ENCODE peak calls at places on chromosomes 7 and 10, in four cellular contexts. A is astrocyte of the spinal cord, N is fibroblast of mammary gland, B is ovary. S is an unnamed sample.

GRCh38 chr7:92609921-92610518 is 19.8 kb upstream of the FAM133B start:
- DNase-seq in A (peak), N (no peak), B (no peak), S (no peak)

GRCh38 chr10:58888957-58889356 is 287.5 kb upstream of the PHYHIPL start:
- DNase-seq in N (no peak), A (no peak), B (no peak), S (no peak)

GRCh38 chr10:88467835-88468485 is 115.2 kb downstream of the RNLS start:
- DNase-seq in N (peak), A (no peak), B (no peak), S (no peak)

GRCh38 chr7:75945297-75946168 is 30.6 kb downstream of the POR start:
- DNase-seq in B (peak), A (no peak), N (peak), S (no peak)

GRCh38 chr10:76717141-76717540 is 920.5 kb downstream of the KCNMA1 start:
- DNase-seq in N (peak), A (peak), B (no peak), S (peak)

GRCh38 chr10:78196964-78197363 is 163.3 kb downstream of the RPS24 start:
- DNase-seq in B (no peak), A (peak), N (peak), S (peak)

GRCh38 chr7:39888171-39888853 is 61.7 kb upstream of the CDK13 start:
- DNase-seq in N (no peak), B (no peak), A (no peak), S (no peak)

GRCh38 chr7:152464312-152465117 is 28.7 kb upstream of the KMT2C start:
- DNase-seq in A (peak), B (peak), N (peak), S (peak)

GRCh38 chr7:32154797-32155196 is 84.6 kb upstream of the PDE1C start:
- DNase-seq in A (peak), N (peak), B (no peak), S (no peak)

GRCh38 chr7:129832282-129832681 is 120.5 kb downstream of the UBE2H start:
- DNase-seq in N (no peak), B (no peak), A (no peak), S (no peak)

GRCh38 chr10:72274730-72275350 is 1.1 kb downstream of the DDIT4 start:
- DNase-seq in A (peak), N (peak), B (peak), S (no peak)

GRCh38 chr10:75175046-75175445 is 35.5 kb upstream of the VDAC2 start:
- DNase-seq in A (no peak), B (no peak), N (no peak), S (no peak)

GRCh38 chr10:131250454-131251145 is 60.9 kb downstream of the TCERG1L start:
- DNase-seq in B (no peak), A (no peak), N (no peak), S (no peak)

GRCh38 chr10:19816420-19817250 is at the start of gene PLXDC2:
- DNase-seq in A (peak), N (peak), B (peak), S (no peak)

GRCh38 chr10:86693721-86694369 is 25.5 kb downstream of the LDB3 start:
- DNase-seq in A (peak), B (peak), N (peak), S (no peak)

GRCh38 chr10:51186358-51186757 is 112.1 kb downstream of the PRKG1 start:
- DNase-seq in N (no peak), B (no peak), A (no peak), S (no peak)

GRCh38 chr7:82600601-82601000 is 157.0 kb upstream of the CACNA2D1 start:
- DNase-seq in A (no peak), B (no peak), N (peak), S (no peak)

GRCh38 chr7:157976406-157976805 is 611.2 kb downstream of the PTPRN2 start:
- DNase-seq in B (no peak), N (no peak), A (no peak), S (no peak)

GRCh38 chr10:92387289-92387940 is 96.4 kb downstream of the MARCHF5 start:
- DNase-seq in N (peak), A (peak), B (no peak), S (peak)

GRCh38 chr10:22681783-22682183 is 32.6 kb downstream of the PIP4K2A start:
- DNase-seq in B (no peak), N (peak), A (peak), S (peak)

GRCh38 chr10:42988069-42988468 is 88.8 kb upstream of the RET start:
- DNase-seq in N (no peak), B (no peak), A (no peak), S (no peak)

GRCh38 chr10:108862691-108863350 is 1060.5 kb downstream of the XPNPEP1 start:
- DNase-seq in A (peak), B (no peak), N (peak), S (no peak)

GRCh38 chr7:132145466-132145865 is 430.8 kb downstream of the PLXNA4 start:
- DNase-seq in A (peak), N (peak), B (no peak), S (peak)

GRCh38 chr7:2542924-2543871 is 12.1 kb downstream of the BRAT1 start:
- DNase-seq in A (no peak), N (no peak), B (no peak), S (no peak)

GRCh38 chr7:92833024-92833765 is 3.2 kb downstream of the CDK6 start:
- DNase-seq in B (peak), A (peak), N (peak), S (no peak)

DNA sequence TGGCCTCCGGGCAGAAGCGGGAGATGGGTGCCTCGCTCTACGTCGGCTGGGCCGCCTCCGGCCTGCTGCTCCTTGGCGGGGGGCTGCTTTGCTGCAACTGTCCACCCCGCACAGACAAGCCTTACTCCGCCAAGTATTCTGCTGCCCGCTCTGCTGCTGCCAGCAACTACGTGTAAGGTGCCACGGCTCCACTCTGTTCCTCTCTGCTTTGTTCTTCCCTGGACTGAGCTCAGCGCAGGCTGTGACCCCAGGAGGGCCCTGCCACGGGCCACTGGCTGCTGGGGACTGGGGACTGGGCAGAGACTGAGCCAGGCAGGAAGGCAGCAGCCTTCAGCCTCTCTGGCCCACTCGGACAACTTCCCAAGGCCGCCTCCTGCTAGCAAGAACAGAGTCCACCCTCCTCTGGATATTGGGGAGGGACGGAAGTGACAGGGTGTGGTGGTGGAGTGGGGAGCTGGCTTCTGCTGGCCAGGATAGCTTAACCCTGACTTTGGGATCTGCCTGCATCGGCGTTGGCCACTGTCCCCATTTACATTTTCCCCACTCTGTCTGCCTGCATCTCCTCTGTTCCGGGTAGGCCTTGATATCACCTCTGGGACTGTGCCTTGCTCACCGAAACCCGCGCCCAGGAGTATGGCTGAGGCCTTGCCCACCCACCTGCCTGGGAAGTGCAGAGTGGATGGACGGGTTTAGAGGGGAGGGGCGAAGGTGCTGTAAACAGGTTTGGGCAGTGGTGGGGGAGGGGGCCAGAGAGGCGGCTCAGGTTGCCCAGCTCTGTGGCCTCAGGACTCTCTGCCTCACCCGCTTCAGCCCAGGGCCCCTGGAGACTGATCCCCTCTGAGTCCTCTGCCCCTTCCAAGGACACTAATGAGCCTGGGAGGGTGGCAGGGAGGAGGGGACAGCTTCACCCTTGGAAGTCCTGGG is 1.1 kb downstream of the CLDN4 start:
- DNase-seq in A (no peak), N (no peak), B (no peak), S (no peak)
- H3K4me3 ChIP-seq in A (no peak), N (no peak), B (peak), S (no peak)

GRCh38 chr10:69757553-69758309 is 44.0 kb upstream of the COL13A1 start:
- DNase-seq in N (peak), B (peak), A (peak), S (no peak)
- H3K4me3 ChIP-seq in N (no peak), B (no peak), A (no peak), S (no peak)

DNA sequence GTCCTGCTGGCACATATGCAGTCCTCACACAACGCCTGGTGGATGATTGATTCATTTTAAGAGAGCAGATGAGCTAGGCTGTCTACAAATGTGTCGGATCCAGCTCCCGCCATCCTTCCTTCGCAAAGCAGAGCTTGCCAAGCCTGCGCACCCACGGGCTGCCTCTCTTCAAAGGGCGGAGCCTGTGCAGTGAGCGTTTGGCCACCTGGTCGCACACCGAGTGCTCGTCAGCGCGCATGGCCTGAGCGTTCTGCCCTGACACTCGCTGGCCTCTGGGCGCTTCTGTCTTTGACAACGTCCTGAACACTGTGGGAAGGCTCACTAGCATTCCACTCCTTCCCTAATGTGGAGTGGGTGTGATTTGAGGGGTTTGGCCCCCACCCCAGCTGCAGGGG is 47.1 kb upstream of the TMEM72 start:
- DNase-seq in A (no peak), B (no peak), N (peak), S (no peak)
- H3K4me3 ChIP-seq in A (peak), B (peak), N (peak), S (peak)

DNA sequence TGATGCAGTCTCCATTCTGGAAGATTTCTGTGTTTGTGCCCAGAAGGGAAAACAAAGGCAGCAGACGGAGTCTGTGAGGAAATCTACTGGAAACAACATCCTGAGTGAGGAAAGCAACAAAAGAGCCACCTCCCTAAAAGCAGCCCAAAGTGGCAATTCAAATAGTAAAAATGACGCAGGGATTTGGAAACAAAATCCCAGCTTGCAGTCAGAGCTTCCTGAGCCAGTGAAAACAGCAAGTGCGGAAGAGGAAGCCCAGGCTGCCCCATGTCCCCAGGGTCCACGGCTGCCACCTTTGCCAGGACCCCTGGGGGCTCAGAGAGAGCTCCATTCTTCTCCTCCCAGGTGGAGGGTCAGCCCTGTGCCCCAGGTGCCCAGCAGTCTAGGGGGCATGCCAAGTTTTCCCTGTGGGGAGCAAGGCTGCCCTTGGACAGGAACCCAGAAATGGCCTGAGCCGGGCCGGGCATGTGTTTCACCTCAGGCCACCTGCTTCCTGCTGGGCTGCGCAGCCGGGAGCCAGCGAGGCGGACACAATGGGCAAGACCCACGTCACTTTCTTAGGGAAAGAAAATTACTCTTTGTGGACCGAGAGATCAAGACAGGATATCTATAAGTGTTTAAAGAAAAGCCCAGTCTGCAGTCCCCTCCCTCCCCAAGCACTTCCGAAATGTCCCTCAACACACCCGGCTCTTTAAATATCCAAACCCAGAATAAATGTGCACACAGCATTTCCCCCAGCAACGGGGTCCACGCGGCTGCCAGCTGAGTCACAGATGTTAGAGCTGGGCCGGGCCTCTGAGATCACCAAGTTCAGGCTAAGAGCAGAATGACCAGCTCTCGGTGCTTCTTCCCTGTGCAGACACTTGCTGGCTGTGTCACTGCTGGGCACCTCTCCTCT is 231.1 kb downstream of the ARHGAP12 start:
- DNase-seq in N (peak), B (peak), A (peak), S (no peak)
- H3K4me3 ChIP-seq in N (peak), B (no peak), A (no peak), S (peak)

DNA sequence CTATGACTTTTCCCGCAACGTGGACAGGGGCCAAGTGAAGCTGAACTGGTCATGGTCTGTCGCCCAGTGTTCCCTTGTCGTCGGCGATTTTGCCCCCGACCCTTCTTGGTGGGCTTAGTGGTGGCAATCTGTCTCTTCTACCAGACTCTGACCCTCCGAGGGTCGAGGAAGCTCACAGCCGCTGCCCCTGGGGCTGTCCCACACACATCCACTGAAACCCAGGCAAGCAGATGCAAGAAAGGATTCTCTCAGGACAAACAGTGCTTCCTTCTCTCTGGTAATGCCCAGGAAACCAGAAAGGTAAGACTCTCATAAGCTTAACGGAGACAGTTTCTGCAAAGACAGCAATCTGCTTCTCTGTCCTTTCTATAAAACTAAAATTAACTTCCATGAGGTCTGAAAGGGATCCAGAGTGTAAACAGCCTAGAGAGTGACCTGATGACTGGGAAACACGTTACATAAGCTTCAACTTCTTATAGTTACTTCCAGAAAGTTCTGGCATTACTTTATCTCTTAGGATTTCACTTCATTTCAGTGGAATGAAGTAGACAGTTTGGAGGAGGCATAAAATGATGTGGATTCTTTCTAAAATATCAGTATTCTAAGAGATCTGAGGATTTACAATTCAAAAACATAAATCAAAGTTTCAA is 1.2 kb downstream of the CPED1 start:
- DNase-seq in B (peak), N (no peak), A (peak), S (no peak)
- H3K4me3 ChIP-seq in B (peak), N (peak), A (peak), S (peak)

DNA sequence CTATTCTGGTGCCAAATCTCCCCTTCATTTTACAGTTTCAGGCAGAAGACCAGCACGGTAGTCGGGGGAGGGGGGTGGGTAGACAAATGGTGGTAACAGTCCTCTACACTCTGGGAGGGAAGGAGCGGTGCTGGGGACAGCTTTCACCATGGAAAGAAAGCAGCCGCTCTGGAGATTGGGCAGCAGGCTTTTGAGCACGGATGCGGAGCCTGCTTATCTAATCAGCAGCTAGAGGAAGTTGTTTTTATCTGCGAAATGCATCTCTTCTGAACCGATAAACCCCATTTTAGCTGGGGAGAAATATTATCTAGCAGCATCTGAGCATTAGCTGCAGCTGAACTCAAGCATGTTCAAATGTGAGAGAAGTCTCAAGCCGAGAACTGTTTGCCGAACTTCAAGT is 28.8 kb downstream of the IKZF1 start:
- DNase-seq in B (no peak), A (no peak), N (no peak), S (no peak)
- H3K4me3 ChIP-seq in B (no peak), A (no peak), N (no peak), S (no peak)

GRCh38 chr10:28147706-28148105 is 148.8 kb upstream of the ODAD2 start:
- DNase-seq in A (no peak), B (no peak), N (no peak), S (no peak)
- H3K4me3 ChIP-seq in A (no peak), B (no peak), N (no peak), S (no peak)

GRCh38 chr7:135933509-135934188 is 43.5 kb downstream of the MTPN start:
- DNase-seq in N (no peak), B (no peak), A (no peak), S (no peak)

GRCh38 chr7:135929249-135929648 is 47.9 kb downstream of the MTPN start:
- DNase-seq in A (no peak), N (no peak), B (no peak), S (no peak)

GRCh38 chr7:135929692-135930091 is 47.5 kb downstream of the MTPN start:
- DNase-seq in A (no peak), N (no peak), B (no peak), S (no peak)

GRCh38 chr7:135928136-135928535 is 49.0 kb downstream of the MTPN start:
- DNase-seq in A (no peak), N (no peak), B (no peak), S (no peak)

GRCh38 chr7:135930565-135931423 is 46.4 kb downstream of the MTPN start:
- DNase-seq in N (peak), B (no peak), A (peak), S (no peak)
- H3K4me3 ChIP-seq in N (no peak), B (no peak), A (no peak), S (no peak)